ENCODE peak calls at places on chromosomes 16 and 17, in ten cellular contexts. K is GM12865, H is adrenal gland, Z is fibroblast of villous mesenchyme, W is HFFc6, X is astrocyte, S is cardiac fibroblast, L is type B pancreatic cell, F is GM20000, Y is fibroblast of mammary gland. D is an unnamed sample.

GRCh38 chr17:74337834-74338500 is 11.9 kb downstream of the KIF19 start:
- DNase-seq in F (no peak), X (no peak), H (no peak), Y (no peak), W (no peak), Z (no peak), L (no peak), S (no peak), K (no peak), D (no peak)

GRCh38 chr16:19185510-19185851 is 17.4 kb downstream of the SYT17 start:
- DNase-seq in F (no peak), L (no peak), H (no peak), Y (no peak), S (no peak), Z (no peak), K (no peak), W (no peak), X (no peak), D (no peak)

GRCh38 chr16:47051031-47051430 is 77.6 kb upstream of the DNAJA2 start:
- DNase-seq in Z (no peak), S (no peak), F (no peak), K (no peak), X (no peak), W (no peak), Y (no peak), L (no peak), H (no peak), D (no peak)

GRCh38 chr16:49333268-49333597 is 40.4 kb upstream of the C16orf78 start:
- DNase-seq in K (no peak), L (peak; percentile 50), Y (no peak), S (no peak), Z (no peak), F (no peak), H (no peak), W (no peak), X (no peak), D (no peak)

GRCh38 chr17:32277284-32277683 is 11.7 kb downstream of the RHBDL3 start:
- DNase-seq in L (no peak), S (peak; percentile 62), Z (peak; percentile 42), W (peak; percentile 37), H (peak; percentile 76), X (peak; percentile 36), F (no peak), Y (peak; percentile 38), K (no peak), D (no peak)

GRCh38 chr17:29145289-29146058 is 34.7 kb downstream of the MYO18A start:
- DNase-seq in Y (peak; percentile 84), S (peak; percentile 89), H (peak; percentile 81), K (peak; percentile 91), Z (peak; percentile 81), L (no peak), F (peak; percentile 74), W (peak; percentile 71), X (peak; percentile 67), D (no peak)

GRCh38 chr16:11586856-11587642 is at the start of gene LITAF:
- DNase-seq in F (peak; percentile 96), H (peak; percentile 36), Y (no peak), S (peak; percentile 68), W (peak; percentile 11), X (no peak), Z (peak; percentile 61), K (peak; percentile 80), L (no peak), D (no peak)

GRCh38 chr17:42991471-42991870 is 6.7 kb upstream of the RPL27 start:
- DNase-seq in F (no peak), S (no peak), W (no peak), Z (no peak), K (no peak), X (no peak), L (no peak), Y (no peak), H (no peak), D (no peak)

GRCh38 chr17:9251273-9251672 is 230.0 kb downstream of the NTN1 start:
- DNase-seq in X (no peak), F (no peak), L (no peak), W (no peak), Z (no peak), H (no peak), Y (no peak), S (no peak), K (no peak), D (no peak)

GRCh38 chr17:57697891-57698708 is 47.0 kb downstream of the CCDC182 start:
- DNase-seq in H (no peak), Z (no peak), L (no peak), Y (no peak), S (no peak), K (no peak), X (no peak), F (no peak), W (no peak), D (no peak)

GRCh38 chr16:76653390-76654026 is 376.3 kb downstream of the CNTNAP4 start:
- DNase-seq in K (peak; percentile 73), Y (peak; percentile 74), S (peak; percentile 65), Z (peak; percentile 20), L (no peak), F (peak; percentile 33), X (peak; percentile 2), W (peak; percentile 5), H (peak; percentile 20), D (no peak)

GRCh38 chr17:62648247-62648953 is 20.9 kb downstream of the MRC2 start:
- DNase-seq in S (no peak), Z (peak; percentile 85), H (no peak), F (no peak), Y (no peak), X (no peak), W (no peak), K (no peak), L (no peak), D (no peak)

GRCh38 chr16:88769617-88770458 is 15.2 kb downstream of the PIEZO1 start:
- DNase-seq in X (no peak), K (peak; percentile 73), W (no peak), H (no peak), F (peak; percentile 89), Z (peak; percentile 50), Y (no peak), S (no peak), L (no peak), D (no peak)

GRCh38 chr17:82933911-82934310 is 94.1 kb upstream of the ZNF750 start:
- DNase-seq in K (no peak), Z (no peak), Y (no peak), F (no peak), W (no peak), H (no peak), X (no peak), L (peak; percentile 58), S (no peak), D (no peak)
- TF ChIP-seq CTCF in K (no peak), Z (no peak), Y (no peak), F (no peak), W (no peak), H (no peak), X (no peak), L (peak; percentile 24), S (no peak), D (no peak)

DNA sequence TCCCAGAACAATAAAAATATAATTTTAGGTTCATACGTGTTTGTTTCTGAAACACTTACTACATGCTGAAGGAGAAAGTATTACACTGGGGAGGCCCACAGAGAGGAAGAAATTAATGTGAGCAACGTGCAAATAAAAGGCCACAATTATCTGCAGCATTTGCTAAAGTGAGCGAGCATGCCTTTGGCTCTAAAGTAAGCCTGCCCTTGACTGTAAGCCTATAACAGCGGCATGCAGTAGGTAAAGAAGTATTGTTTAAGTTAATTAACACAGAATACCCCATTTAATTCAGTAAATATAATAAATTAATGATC is 13.2 kb upstream of the COTL1 start:
- DNase-seq in F (no peak), X (no peak), S (no peak), L (no peak), K (no peak), Y (no peak), W (no peak), Z (no peak), H (no peak), D (no peak)
- TF ChIP-seq CTCF in F (no peak), X (no peak), S (no peak), L (no peak), K (no peak), Y (no peak), W (no peak), Z (no peak), H (no peak), D (no peak)

GRCh38 chr17:17511293-17511741 is 15.1 kb upstream of the RASD1 start:
- DNase-seq in Z (no peak), Y (no peak), K (no peak), L (no peak), F (no peak), S (no peak), W (no peak), X (no peak), H (no peak), D (no peak)
- TF ChIP-seq CTCF in Z (no peak), Y (no peak), K (no peak), L (no peak), F (no peak), S (no peak), W (peak; percentile 40), X (no peak), H (no peak), D (no peak)

GRCh38 chr16:2507679-2508064 is 6.1 kb upstream of the ATP6V0C start:
- DNase-seq in Y (no peak), H (peak; percentile 75), Z (no peak), W (no peak), K (no peak), F (no peak), L (no peak), S (no peak), X (no peak), D (no peak)

GRCh38 chr16:2507052-2507678 is 6.6 kb upstream of the ATP6V0C start:
- DNase-seq in K (peak; percentile 79), L (no peak), Z (no peak), S (no peak), Y (no peak), F (peak; percentile 75), H (no peak), X (no peak), W (no peak), D (no peak)

GRCh38 chr16:2511128-2511785 is 2.5 kb upstream of the ATP6V0C start:
- DNase-seq in L (no peak), X (peak; percentile 48), F (no peak), Z (peak; percentile 86), H (peak; percentile 38), S (peak; percentile 65), W (no peak), Y (peak; percentile 78), K (no peak), D (no peak)

GRCh38 chr16:2505695-2506094 is 8.1 kb upstream of the ATP6V0C start:
- DNase-seq in L (no peak), W (no peak), H (no peak), S (no peak), Y (no peak), K (no peak), Z (no peak), X (no peak), F (no peak), D (no peak)

DNA sequence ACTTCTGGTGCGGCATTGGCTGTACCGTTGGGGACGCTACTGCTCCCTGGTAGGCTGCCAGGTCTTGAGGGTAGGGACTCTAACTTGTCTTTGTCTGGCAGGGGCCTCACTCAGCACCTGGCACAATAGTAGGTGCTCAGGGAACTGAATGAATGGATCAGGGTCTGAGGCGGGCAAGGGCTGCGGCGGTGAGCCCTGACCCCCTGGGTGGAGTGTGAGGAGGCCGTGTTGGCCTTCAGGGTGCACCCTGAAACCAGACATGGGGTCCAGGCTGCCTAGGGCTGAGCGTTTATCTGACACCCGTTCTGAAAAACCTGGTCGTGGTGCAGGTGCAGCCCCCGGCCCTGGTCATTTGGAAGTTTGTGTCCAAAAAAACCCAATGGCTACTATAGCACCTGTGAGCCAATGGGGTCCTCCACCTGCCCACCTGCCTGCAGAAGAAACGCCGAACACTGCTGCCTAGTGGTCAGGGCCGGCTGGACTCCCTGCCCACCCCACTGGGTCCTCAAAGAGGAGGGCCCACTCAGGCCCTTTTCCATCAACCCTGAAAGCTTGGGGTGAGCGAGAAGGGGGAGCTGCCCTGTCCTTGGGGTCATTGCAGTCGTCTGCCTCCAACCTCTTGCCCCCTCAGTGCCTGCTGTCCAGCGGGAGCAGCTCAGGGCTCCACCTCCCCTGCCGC is 4.9 kb upstream of the ATP6V0C start:
- DNase-seq in S (no peak), Y (no peak), L (no peak), K (no peak), F (no peak), W (no peak), H (no peak), Z (no peak), X (no peak), D (no peak)
- TF ChIP-seq CTCF in S (no peak), Y (no peak), L (no peak), K (no peak), F (no peak), W (peak; percentile 16), H (no peak), Z (no peak), X (no peak), D (no peak)